ENCODE peak calls at places on chromosomes 16 and 17, in seven cellular contexts. One of them, this sample, is unnamed.

GRCh38 chr16:6558661-6559060 is 774.0 kb upstream of the RBFOX1 start:
- DNase-seq in uterus: no peak
- DNase-seq in aorta: no peak
- DNase-seq in CD8-positive, alpha-beta memory T cell: no peak
- DNase-seq in testis: no peak
- DNase-seq in fibroblast of lung: no peak
- DNase-seq in AG04450: no peak
- DNase-seq in this sample: no peak

GRCh38 chr17:55326030-55326429 is 61.3 kb downstream of the HLF start:
- DNase-seq in CD8-positive, alpha-beta memory T cell: no peak
- DNase-seq in testis: no peak
- DNase-seq in uterus: no peak
- DNase-seq in fibroblast of lung: no peak
- DNase-seq in aorta: no peak
- DNase-seq in AG04450: no peak
- DNase-seq in this sample: no peak

GRCh38 chr17:54891176-54891821 is 9.4 kb upstream of the TOM1L1 start:
- DNase-seq in fibroblast of lung: peak; percentile 77
- DNase-seq in aorta: no peak
- DNase-seq in uterus: no peak
- DNase-seq in CD8-positive, alpha-beta memory T cell: no peak
- DNase-seq in testis: no peak
- DNase-seq in AG04450: peak; percentile 57
- DNase-seq in this sample: no peak

GRCh38 chr17:30590086-30590485 is 112.9 kb downstream of the GOSR1 start:
- DNase-seq in fibroblast of lung: no peak
- DNase-seq in uterus: no peak
- DNase-seq in aorta: no peak
- DNase-seq in CD8-positive, alpha-beta memory T cell: no peak
- DNase-seq in AG04450: no peak
- DNase-seq in testis: no peak
- DNase-seq in this sample: no peak

GRCh38 chr17:17719966-17720543 is 38.8 kb downstream of the RAI1 start:
- DNase-seq in AG04450: no peak
- DNase-seq in CD8-positive, alpha-beta memory T cell: no peak
- DNase-seq in fibroblast of lung: no peak
- DNase-seq in testis: no peak
- DNase-seq in uterus: no peak
- DNase-seq in aorta: no peak
- DNase-seq in this sample: no peak

GRCh38 chr17:17702821-17703607 is 21.8 kb downstream of the RAI1 start:
- DNase-seq in testis: peak; percentile 73
- DNase-seq in uterus: no peak
- DNase-seq in fibroblast of lung: no peak
- DNase-seq in AG04450: no peak
- DNase-seq in CD8-positive, alpha-beta memory T cell: no peak
- DNase-seq in aorta: no peak
- DNase-seq in this sample: no peak

GRCh38 chr17:17236295-17237025 is 508 bp downstream of the FLCN start:
- DNase-seq in AG04450: no peak
- DNase-seq in aorta: no peak
- DNase-seq in CD8-positive, alpha-beta memory T cell: no peak
- DNase-seq in fibroblast of lung: peak; percentile 14
- DNase-seq in testis: no peak
- DNase-seq in uterus: peak; percentile 32
- DNase-seq in this sample: no peak

GRCh38 chr17:76793775-76794174 is 55.9 kb downstream of the MFSD11 start:
- DNase-seq in CD8-positive, alpha-beta memory T cell: no peak
- DNase-seq in fibroblast of lung: no peak
- DNase-seq in AG04450: no peak
- DNase-seq in testis: no peak
- DNase-seq in aorta: no peak
- DNase-seq in uterus: no peak
- DNase-seq in this sample: no peak

GRCh38 chr17:77233635-77234334 is 93.0 kb downstream of the SEC14L1 start:
- DNase-seq in CD8-positive, alpha-beta memory T cell: no peak
- DNase-seq in fibroblast of lung: peak; percentile 95
- DNase-seq in testis: no peak
- DNase-seq in AG04450: peak; percentile 88
- DNase-seq in aorta: no peak
- DNase-seq in uterus: peak; percentile 63
- DNase-seq in this sample: no peak

GRCh38 chr16:86927699-86928098 is 349.4 kb downstream of the FOXL1 start:
- DNase-seq in AG04450: no peak
- DNase-seq in testis: no peak
- DNase-seq in CD8-positive, alpha-beta memory T cell: no peak
- DNase-seq in aorta: no peak
- DNase-seq in fibroblast of lung: no peak
- DNase-seq in uterus: no peak
- DNase-seq in this sample: no peak

GRCh38 chr17:42521666-42522262 is 14.3 kb upstream of the NAGLU start:
- DNase-seq in CD8-positive, alpha-beta memory T cell: no peak
- DNase-seq in fibroblast of lung: peak; percentile 47
- DNase-seq in testis: peak; percentile 59
- DNase-seq in aorta: peak; percentile 72
- DNase-seq in uterus: no peak
- DNase-seq in AG04450: no peak
- DNase-seq in this sample: no peak

GRCh38 chr16:22787456-22788189 is 26.3 kb upstream of the HS3ST2 start:
- DNase-seq in aorta: no peak
- DNase-seq in CD8-positive, alpha-beta memory T cell: no peak
- DNase-seq in uterus: no peak
- DNase-seq in fibroblast of lung: no peak
- DNase-seq in AG04450: no peak
- DNase-seq in testis: no peak
- DNase-seq in this sample: no peak

GRCh38 chr16:19601083-19601976 is 45.8 kb downstream of the VPS35L start:
- DNase-seq in AG04450: no peak
- DNase-seq in CD8-positive, alpha-beta memory T cell: peak; percentile 26
- DNase-seq in uterus: peak; percentile 27
- DNase-seq in fibroblast of lung: peak; percentile 59
- DNase-seq in testis: peak; percentile 62
- DNase-seq in aorta: no peak
- DNase-seq in this sample: no peak

GRCh38 chr17:82179946-82180475 is 32.6 kb downstream of the CCDC57 start:
- DNase-seq in CD8-positive, alpha-beta memory T cell: no peak
- DNase-seq in fibroblast of lung: no peak
- DNase-seq in aorta: peak; percentile 23
- DNase-seq in testis: no peak
- DNase-seq in AG04450: no peak
- DNase-seq in uterus: no peak
- DNase-seq in this sample: no peak

GRCh38 chr17:39845052-39845976 is 18.8 kb downstream of the IKZF3 start:
- DNase-seq in uterus: no peak
- DNase-seq in AG04450: no peak
- DNase-seq in aorta: no peak
- DNase-seq in fibroblast of lung: no peak
- DNase-seq in CD8-positive, alpha-beta memory T cell: no peak
- DNase-seq in testis: no peak
- DNase-seq in this sample: no peak

GRCh38 chr16:2039286-2040030 is 8.2 kb downstream of the NTHL1 start:
- DNase-seq in uterus: peak; percentile 80
- DNase-seq in testis: peak; percentile 90
- DNase-seq in AG04450: peak; percentile 81
- DNase-seq in fibroblast of lung: peak; percentile 93
- DNase-seq in aorta: no peak
- DNase-seq in CD8-positive, alpha-beta memory T cell: no peak
- DNase-seq in this sample: no peak

GRCh38 chr17:76867578-76868175 is 527 bp upstream of the MGAT5B start:
- DNase-seq in aorta: no peak
- DNase-seq in uterus: no peak
- DNase-seq in CD8-positive, alpha-beta memory T cell: no peak
- DNase-seq in testis: peak; percentile 32
- DNase-seq in fibroblast of lung: peak; percentile 48
- DNase-seq in AG04450: no peak
- DNase-seq in this sample: no peak

GRCh38 chr16:85601730-85602401 is 11.3 kb upstream of the GSE1 start:
- DNase-seq in fibroblast of lung: no peak
- DNase-seq in AG04450: no peak
- DNase-seq in CD8-positive, alpha-beta memory T cell: no peak
- DNase-seq in testis: peak; percentile 71
- DNase-seq in aorta: no peak
- DNase-seq in uterus: no peak
- DNase-seq in this sample: no peak

GRCh38 chr16:162271-162991 is 3.3 kb upstream of the HBM start:
- DNase-seq in testis: no peak
- DNase-seq in CD8-positive, alpha-beta memory T cell: no peak
- DNase-seq in fibroblast of lung: no peak
- DNase-seq in uterus: no peak
- DNase-seq in aorta: no peak
- DNase-seq in AG04450: no peak
- DNase-seq in this sample: no peak

GRCh38 chr17:11719203-11719602 is 120.9 kb downstream of the DNAH9 start:
- DNase-seq in AG04450: no peak
- DNase-seq in CD8-positive, alpha-beta memory T cell: no peak
- DNase-seq in testis: no peak
- DNase-seq in aorta: no peak
- DNase-seq in uterus: no peak
- DNase-seq in fibroblast of lung: no peak
- DNase-seq in this sample: no peak

GRCh38 chr16:30054451-30054850 is 11.1 kb upstream of the ALDOA start:
- DNase-seq in testis: no peak
- DNase-seq in uterus: no peak
- DNase-seq in CD8-positive, alpha-beta memory T cell: no peak
- DNase-seq in AG04450: no peak
- DNase-seq in fibroblast of lung: no peak
- DNase-seq in aorta: no peak
- DNase-seq in this sample: no peak

GRCh38 chr16:88983771-88984687 is 7.0 kb upstream of the CBFA2T3 start:
- DNase-seq in uterus: no peak
- DNase-seq in testis: no peak
- DNase-seq in AG04450: no peak
- DNase-seq in fibroblast of lung: no peak
- DNase-seq in aorta: no peak
- DNase-seq in CD8-positive, alpha-beta memory T cell: no peak
- DNase-seq in this sample: no peak

GRCh38 chr17:76442341-76443338 is 10.3 kb downstream of the UBE2O start:
- DNase-seq in aorta: no peak
- DNase-seq in uterus: no peak
- DNase-seq in CD8-positive, alpha-beta memory T cell: no peak
- DNase-seq in AG04450: no peak
- DNase-seq in testis: no peak
- DNase-seq in fibroblast of lung: no peak
- DNase-seq in this sample: no peak

GRCh38 chr17:9520649-9521435 is 54.8 kb downstream of the STX8 start:
- DNase-seq in fibroblast of lung: no peak
- DNase-seq in testis: no peak
- DNase-seq in aorta: no peak
- DNase-seq in AG04450: no peak
- DNase-seq in uterus: no peak
- DNase-seq in CD8-positive, alpha-beta memory T cell: no peak
- DNase-seq in this sample: no peak

GRCh38 chr16:51500306-51500705 is 349.2 kb upstream of the SALL1 start:
- DNase-seq in CD8-positive, alpha-beta memory T cell: no peak
- DNase-seq in fibroblast of lung: peak; percentile 29
- DNase-seq in uterus: no peak
- DNase-seq in AG04450: no peak
- DNase-seq in testis: no peak
- DNase-seq in aorta: no peak
- DNase-seq in this sample: no peak

DNA sequence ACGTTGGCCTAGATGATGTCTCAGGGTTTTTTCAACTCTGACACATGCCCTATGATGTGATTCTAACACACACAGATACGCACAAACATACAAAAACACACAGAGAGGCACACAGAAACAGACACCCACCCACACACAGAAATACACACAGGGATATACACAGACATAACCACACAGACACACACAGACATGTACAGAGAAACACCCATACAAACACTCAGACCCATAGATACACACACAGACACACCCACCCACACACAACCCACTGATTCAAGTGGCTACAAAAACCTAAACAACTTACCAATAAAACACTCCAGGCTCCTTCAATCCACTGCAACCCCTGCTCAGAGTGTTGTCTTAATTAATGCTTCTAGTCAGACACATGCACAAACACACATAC is 244.6 kb upstream of the CCL2 start:
- DNase-seq in fibroblast of lung: no peak
- DNase-seq in CD8-positive, alpha-beta memory T cell: no peak
- DNase-seq in testis: no peak
- DNase-seq in aorta: no peak
- DNase-seq in AG04450: no peak
- DNase-seq in uterus: no peak
- DNase-seq in this sample: no peak
- H3K9me3 ChIP-seq in fibroblast of lung: no peaks in the 10 kb centered on the region
- H3K9me3 ChIP-seq in CD8-positive, alpha-beta memory T cell: no peaks in the 10 kb centered on the region
- H3K9me3 ChIP-seq in testis: no peaks in the 10 kb centered on the region
- H3K9me3 ChIP-seq in aorta: no peaks in the 10 kb centered on the region
- H3K9me3 ChIP-seq in AG04450: peaks cover 34% of the 10 kb centered on the region
- H3K9me3 ChIP-seq in uterus: no peaks in the 10 kb centered on the region
- H3K9me3 ChIP-seq in this sample: no peaks in the 10 kb centered on the region

GRCh38 chr16:3375680-3376079 is 20.0 kb downstream of the OR2C1 start:
- DNase-seq in fibroblast of lung: no peak
- DNase-seq in CD8-positive, alpha-beta memory T cell: no peak
- DNase-seq in aorta: no peak
- DNase-seq in AG04450: no peak
- DNase-seq in uterus: no peak
- DNase-seq in testis: no peak
- DNase-seq in this sample: no peak
- H3K9me3 ChIP-seq in fibroblast of lung: no peaks in the 10 kb centered on the region
- H3K9me3 ChIP-seq in CD8-positive, alpha-beta memory T cell: peaks cover 14% of the 10 kb centered on the region
- H3K9me3 ChIP-seq in aorta: peaks cover 28% of the 10 kb centered on the region
- H3K9me3 ChIP-seq in AG04450: peaks cover 40% of the 10 kb centered on the region
- H3K9me3 ChIP-seq in uterus: no peaks in the 10 kb centered on the region
- H3K9me3 ChIP-seq in testis: no peaks in the 10 kb centered on the region
- H3K9me3 ChIP-seq in this sample: peaks cover 7% of the 10 kb centered on the region

GRCh38 chr16:64866026-64866425 is 255.8 kb downstream of the CDH11 start:
- DNase-seq in CD8-positive, alpha-beta memory T cell: no peak
- DNase-seq in fibroblast of lung: no peak
- DNase-seq in testis: no peak
- DNase-seq in aorta: no peak
- DNase-seq in AG04450: no peak
- DNase-seq in uterus: no peak
- DNase-seq in this sample: no peak
- H3K9me3 ChIP-seq in CD8-positive, alpha-beta memory T cell: no peaks in the 10 kb centered on the region
- H3K9me3 ChIP-seq in fibroblast of lung: no peaks in the 10 kb centered on the region
- H3K9me3 ChIP-seq in testis: no peaks in the 10 kb centered on the region
- H3K9me3 ChIP-seq in aorta: no peaks in the 10 kb centered on the region
- H3K9me3 ChIP-seq in AG04450: no peaks in the 10 kb centered on the region
- H3K9me3 ChIP-seq in uterus: no peaks in the 10 kb centered on the region
- H3K9me3 ChIP-seq in this sample: no peaks in the 10 kb centered on the region

GRCh38 chr16:35706901-35707300 is 2247.5 kb downstream of the TP53TG3F start:
- DNase-seq in AG04450: no peak
- DNase-seq in testis: no peak
- DNase-seq in aorta: no peak
- DNase-seq in uterus: no peak
- DNase-seq in CD8-positive, alpha-beta memory T cell: no peak
- DNase-seq in fibroblast of lung: no peak
- DNase-seq in this sample: no peak

GRCh38 chr16:35713762-35714650 is 2254.6 kb downstream of the TP53TG3F start:
- DNase-seq in CD8-positive, alpha-beta memory T cell: no peak
- DNase-seq in uterus: no peak
- DNase-seq in testis: no peak
- DNase-seq in AG04450: no peak
- DNase-seq in fibroblast of lung: no peak
- DNase-seq in aorta: no peak
- DNase-seq in this sample: no peak

GRCh38 chr16:35711435-35711834 is 2252.0 kb downstream of the TP53TG3F start:
- DNase-seq in aorta: no peak
- DNase-seq in testis: no peak
- DNase-seq in AG04450: no peak
- DNase-seq in CD8-positive, alpha-beta memory T cell: no peak
- DNase-seq in uterus: no peak
- DNase-seq in fibroblast of lung: no peak
- DNase-seq in this sample: no peak

GRCh38 chr16:35714665-35715064 is 2255.3 kb downstream of the TP53TG3F start:
- DNase-seq in uterus: no peak
- DNase-seq in testis: no peak
- DNase-seq in AG04450: no peak
- DNase-seq in aorta: no peak
- DNase-seq in CD8-positive, alpha-beta memory T cell: no peak
- DNase-seq in fibroblast of lung: no peak
- DNase-seq in this sample: no peak

GRCh38 chr16:35711958-35712357 is 2252.5 kb downstream of the TP53TG3F start:
- DNase-seq in testis: no peak
- DNase-seq in uterus: no peak
- DNase-seq in fibroblast of lung: no peak
- DNase-seq in CD8-positive, alpha-beta memory T cell: no peak
- DNase-seq in aorta: no peak
- DNase-seq in AG04450: no peak
- DNase-seq in this sample: no peak
- H3K9me3 ChIP-seq in testis: no peaks in the 10 kb centered on the region
- H3K9me3 ChIP-seq in uterus: no peaks in the 10 kb centered on the region
- H3K9me3 ChIP-seq in fibroblast of lung: no peaks in the 10 kb centered on the region
- H3K9me3 ChIP-seq in CD8-positive, alpha-beta memory T cell: no peaks in the 10 kb centered on the region
- H3K9me3 ChIP-seq in aorta: peaks cover 2% of the 10 kb centered on the region
- H3K9me3 ChIP-seq in AG04450: peaks cover 27% of the 10 kb centered on the region
- H3K9me3 ChIP-seq in this sample: no peaks in the 10 kb centered on the region

This sample was measured in T-helper 17 cell.